ENCODE peak calls at places on chromosome 3, in five cellular contexts. P is K562, C is sigmoid colon, S is suprapubic skin, W is neural progenitor cell. Z is an unnamed sample.
A peak's percentile ranks its signal among the peaks of the same experiment; 100 is the strongest.

GRCh38 chr3:194930439-194931204 is 244.9 kb downstream of the FAM43A start:
- DNase-seq in P (no peak), C (no peak), S (no peak), W (no peak), Z (no peak)

GRCh38 chr3:187744169-187745151 is 808 bp downstream of the BCL6 start:
- DNase-seq in P (peak; percentile 69), C (peak; percentile 85), S (peak; percentile 86), W (peak; percentile 73), Z (no peak)

GRCh38 chr3:158085358-158085757 is 20.9 kb downstream of the SHOX2 start:
- DNase-seq in P (no peak), C (no peak), S (no peak), W (no peak), Z (no peak)

GRCh38 chr3:101892648-101893047 is 43.3 kb downstream of the NFKBIZ start:
- DNase-seq in P (no peak), C (no peak), S (no peak), W (no peak), Z (no peak)

GRCh38 chr3:183098538-183099025 is 714 bp downstream of the MCCC1 start:
- DNase-seq in P (no peak), C (no peak), S (no peak), W (no peak), Z (no peak)

GRCh38 chr3:12178091-12178820 is 19.5 kb upstream of the TIMP4 start:
- DNase-seq in P (no peak), C (peak; percentile 72), S (no peak), W (no peak), Z (no peak)

GRCh38 chr3:142028174-142028833 is 121.0 kb downstream of the TFDP2 start:
- DNase-seq in P (peak; percentile 90), C (no peak), S (no peak), W (peak; percentile 83), Z (no peak)

GRCh38 chr3:13346481-13347389 is 73.4 kb downstream of the NUP210 start:
- DNase-seq in P (no peak), C (no peak), S (no peak), W (peak; percentile 73), Z (no peak)

GRCh38 chr3:124438813-124439212 is 291.4 kb upstream of the UMPS start:
- DNase-seq in P (peak; percentile 5), C (no peak), S (no peak), W (peak; percentile 9), Z (no peak)

GRCh38 chr3:171867976-171868375 is 24.8 kb downstream of the TMEM212 start:
- DNase-seq in P (peak; percentile 66), C (no peak), S (no peak), W (peak; percentile 35), Z (no peak)

GRCh38 chr3:69738291-69738690 is 973 bp upstream of the MITF start:
- DNase-seq in P (peak; percentile 41), C (no peak), S (no peak), W (peak; percentile 12), Z (no peak)

GRCh38 chr3:194488007-194488742 is 1.4 kb upstream of the ATP13A3 start:
- DNase-seq in P (peak; percentile 59), C (no peak), S (no peak), W (no peak), Z (no peak)

GRCh38 chr3:133591271-133591742 is 17.8 kb downstream of the CDV3 start:
- DNase-seq in P (no peak), C (no peak), S (no peak), W (no peak), Z (no peak)

DNA sequence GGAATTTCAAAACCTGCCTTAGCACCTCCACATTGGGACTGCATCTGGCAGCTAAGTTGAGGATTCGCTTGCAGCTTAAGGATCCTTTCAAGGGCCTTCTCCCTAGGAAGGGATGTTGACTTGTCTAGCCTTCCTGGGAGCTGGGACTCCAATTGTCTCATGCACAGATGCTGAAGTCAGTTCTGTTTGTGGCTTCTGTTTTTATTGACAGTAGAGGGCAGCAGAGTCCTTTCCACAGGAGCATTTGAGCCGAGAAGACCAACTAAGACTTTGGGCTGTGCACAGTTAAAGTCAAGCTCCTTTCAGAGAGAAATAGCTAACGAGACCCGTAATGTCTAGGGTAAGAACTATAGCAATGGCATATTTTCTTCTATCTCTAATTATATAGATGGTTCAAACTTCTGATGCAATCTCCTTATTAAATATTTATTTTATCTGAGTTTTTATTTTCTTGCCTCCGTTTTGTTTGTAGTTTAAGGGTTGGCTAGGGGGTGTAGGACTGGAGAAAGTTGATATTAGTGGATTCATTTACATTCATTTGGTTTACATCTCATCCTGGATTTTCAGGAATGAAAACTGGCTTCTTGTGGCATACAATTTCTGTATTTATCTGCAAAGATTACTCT is 59.7 kb upstream of the KBTBD8 start:
- DNase-seq in P (peak; percentile 64), C (no peak), S (no peak), W (peak; percentile 85), Z (no peak)
- H3K4me1 ChIP-seq in P (no peaks in the 10 kb centered on the region), C (no peaks in the 10 kb centered on the region), S (no peaks in the 10 kb centered on the region), W (peaks cover 21% of the 10 kb centered on the region), Z (no peaks in the 10 kb centered on the region)

GRCh38 chr3:139520028-139520737 is 19.4 kb downstream of the RBP1 start:
- DNase-seq in P (peak; percentile 84), C (no peak), S (peak; percentile 72), W (no peak), Z (no peak)
- H3K27ac ChIP-seq in P (no peak overlapping the region), C (no peak overlapping the region), S (no peak overlapping the region), W (no peak overlapping the region), Z (no peak overlapping the region)

GRCh38 chr3:60754617-60755016 is 496.6 kb downstream of the FHIT start:
- DNase-seq in P (no peak), C (no peak), S (no peak), W (no peak), Z (no peak)

GRCh38 chr3:60757724-60758123 is 493.5 kb downstream of the FHIT start:
- DNase-seq in P (no peak), C (no peak), S (no peak), W (no peak), Z (no peak)

GRCh38 chr3:60755094-60755493 is 496.2 kb downstream of the FHIT start:
- DNase-seq in P (peak; percentile 2), C (no peak), S (no peak), W (peak; percentile 56), Z (no peak)

GRCh38 chr3:60756636-60757035 is 494.6 kb downstream of the FHIT start:
- DNase-seq in P (no peak), C (no peak), S (no peak), W (peak; percentile 15), Z (no peak)

GRCh38 chr3:60756231-60756630 is 495.0 kb downstream of the FHIT start:
- DNase-seq in P (no peak), C (no peak), S (no peak), W (no peak), Z (no peak)
- H3K4me1 ChIP-seq in P (no peaks in the 10 kb centered on the region), C (no peaks in the 10 kb centered on the region), S (peaks cover 2% of the 10 kb centered on the region), W (peaks cover 39% of the 10 kb centered on the region), Z (no peaks in the 10 kb centered on the region)

GRCh38 chr3:149815728-149816127 is 2.7 kb downstream of the RNF13 start:
- DNase-seq in P (no peak), C (no peak), S (no peak), W (no peak), Z (no peak)
- H3K27ac ChIP-seq in P (no peak overlapping the region), C (peak overlapping the region; percentile 97), S (no peak overlapping the region), W (no peak overlapping the region), Z (peak overlapping the region; percentile 91)

Z was measured in RWPE2.